ENCODE peak calls at places on chromosome 10, in six cellular contexts. N is body of pancreas, R is adrenal gland, P is tibial nerve, E is upper lobe of left lung, M is heart left ventricle. Y is an unnamed sample.

GRCh38 chr10:21556527-21556926 is 22.5 kb downstream of the MLLT10 start:
- DNase-seq in P (no peak), R (no peak), M (no peak), E (no peak), N (no peak), Y (no peak)

GRCh38 chr10:77582710-77583115 is 54.9 kb downstream of the KCNMA1 start:
- DNase-seq in R (no peak), P (no peak), E (no peak), M (no peak), N (peak; percentile 34), Y (no peak)

GRCh38 chr10:52452600-52453493 is 138.8 kb downstream of the DKK1 start:
- DNase-seq in P (no peak), E (no peak), R (no peak), M (no peak), N (no peak), Y (no peak)

GRCh38 chr10:107914450-107915276 is 750.2 kb upstream of the SORCS1 start:
- DNase-seq in N (peak; percentile 14), P (no peak), R (no peak), M (no peak), E (peak; percentile 84), Y (no peak)

GRCh38 chr10:73790886-73791625 is 5.7 kb downstream of the ZSWIM8 start:
- DNase-seq in M (no peak), E (no peak), R (no peak), N (no peak), P (no peak), Y (no peak)

GRCh38 chr10:75126277-75126676 is 14.8 kb downstream of the SAMD8 start:
- DNase-seq in R (no peak), M (no peak), E (no peak), N (no peak), P (no peak), Y (no peak)

GRCh38 chr10:84715911-84716310 is 387.5 kb downstream of the CCSER2 start:
- DNase-seq in E (no peak), P (no peak), M (no peak), R (no peak), N (no peak), Y (no peak)

GRCh38 chr10:3946234-3947229 is 161.5 kb upstream of the KLF6 start:
- DNase-seq in R (no peak), P (no peak), N (no peak), M (no peak), E (no peak), Y (no peak)

GRCh38 chr10:16887565-16887964 is 70.3 kb upstream of the RSU1 start:
- DNase-seq in P (no peak), N (no peak), M (no peak), E (no peak), R (no peak), Y (no peak)

GRCh38 chr10:78424721-78425120 is 391.1 kb downstream of the RPS24 start:
- DNase-seq in P (no peak), E (no peak), R (no peak), N (no peak), M (no peak), Y (no peak)

GRCh38 chr10:60569681-60570080 is 180.0 kb upstream of the ANK3 start:
- DNase-seq in P (no peak), E (no peak), M (no peak), R (no peak), N (no peak), Y (no peak)

GRCh38 chr10:15860692-15861201 is 440 bp upstream of the MINDY3 start:
- DNase-seq in E (no peak), R (no peak), M (no peak), N (no peak), P (no peak), Y (no peak)

GRCh38 chr10:127196227-127196954 is at the start of gene INSYN2A:
- DNase-seq in M (peak; percentile 38), E (peak; percentile 83), P (peak; percentile 14), R (no peak), N (peak; percentile 15), Y (no peak)

GRCh38 chr10:104328916-104329710 is 9.2 kb downstream of the ITPRIP start:
- DNase-seq in E (no peak), N (no peak), P (no peak), R (no peak), M (peak; percentile 75), Y (peak; percentile 78)

GRCh38 chr10:96619803-96620773 is 33.3 kb upstream of the TM9SF3 start:
- DNase-seq in N (no peak), R (no peak), M (no peak), P (no peak), E (no peak), Y (no peak)

GRCh38 chr10:16612148-16612742 is 90.6 kb upstream of the C1QL3 start:
- DNase-seq in E (no peak), N (no peak), P (no peak), R (peak; percentile 20), M (no peak), Y (no peak)

GRCh38 chr10:44974628-44975431 is 3.8 kb downstream of the DEPP1 start:
- DNase-seq in R (peak; percentile 70), N (peak; percentile 77), E (peak; percentile 95), M (peak; percentile 77), P (peak; percentile 74), Y (peak; percentile 81)

GRCh38 chr10:113159563-113159962 is 209.5 kb downstream of the TCF7L2 start:
- DNase-seq in E (no peak), P (no peak), N (no peak), R (no peak), M (no peak), Y (no peak)
- H3K36me3 ChIP-seq in E (peaks cover 20% of the 10 kb centered on the region), P (peaks cover 70% of the 10 kb centered on the region), N (no peaks in the 10 kb centered on the region), R (no peaks in the 10 kb centered on the region), M (peaks cover 49% of the 10 kb centered on the region), Y (no peaks in the 10 kb centered on the region)

GRCh38 chr10:33334839-33335549 is 527 bp upstream of the NRP1 start:
- DNase-seq in N (peak; percentile 68), P (peak; percentile 58), E (peak; percentile 94), M (peak; percentile 87), R (peak; percentile 67), Y (peak; percentile 87)
- TF ChIP-seq POLR2A in N (peak; percentile 62), P (no peak), E (peak; percentile 47), M (no peak), R (peak; percentile 25), Y (peak; percentile 45)

DNA sequence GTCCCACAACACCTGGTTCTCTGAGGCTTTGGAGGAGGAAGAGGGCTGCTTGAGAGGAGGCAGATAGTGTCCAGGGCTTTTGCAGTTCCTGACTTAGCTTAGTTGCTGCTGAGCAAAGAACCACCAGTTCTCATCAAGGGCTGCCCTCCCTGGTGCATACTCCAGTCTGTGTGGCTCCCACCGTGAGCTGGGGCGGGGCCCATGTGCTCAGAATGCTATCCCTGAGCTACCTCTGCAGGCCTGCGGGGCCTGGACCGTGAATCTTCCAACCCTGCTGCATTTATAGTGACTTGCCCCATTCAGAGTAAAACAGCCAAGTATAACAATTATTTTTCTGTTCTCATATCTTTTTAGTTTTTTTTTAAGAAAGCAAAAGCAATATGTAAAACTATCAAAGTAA is 49.2 kb downstream of the TACR2 start:
- DNase-seq in P (no peak), E (no peak), N (no peak), M (no peak), R (no peak), Y (no peak)
- H3K36me3 ChIP-seq in P (peaks cover 87% of the 10 kb centered on the region), E (peaks cover 49% of the 10 kb centered on the region), N (no peaks in the 10 kb centered on the region), M (peaks cover 68% of the 10 kb centered on the region), R (no peaks in the 10 kb centered on the region), Y (no peaks in the 10 kb centered on the region)

GRCh38 chr10:98599032-98599610 is 152.4 kb upstream of the HPS1 start:
- DNase-seq in M (no peak), R (no peak), P (no peak), N (no peak), E (no peak), Y (no peak)

GRCh38 chr10:98602224-98602623 is 155.5 kb upstream of the HPS1 start:
- DNase-seq in E (no peak), N (no peak), P (no peak), M (no peak), R (no peak), Y (no peak)

DNA sequence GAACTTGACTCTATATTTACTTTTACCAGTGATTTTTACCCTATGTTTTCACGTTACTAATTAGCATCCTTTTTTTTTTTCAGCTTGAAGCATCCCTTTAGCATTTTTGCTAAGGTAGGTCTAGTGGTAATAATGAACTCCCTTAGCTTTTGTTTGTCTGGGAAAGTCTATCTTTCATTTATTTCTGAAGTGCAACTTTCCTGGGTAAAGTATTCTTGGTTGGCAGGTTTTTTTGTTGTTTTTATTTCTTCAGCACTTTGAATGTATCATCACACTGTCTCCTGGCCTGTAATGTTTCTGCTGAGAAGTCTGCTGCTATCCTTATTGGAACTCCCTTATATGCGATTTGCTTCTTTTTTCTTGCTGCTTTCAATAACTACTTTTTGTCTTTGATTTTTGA is 149.7 kb upstream of the HPS1 start:
- DNase-seq in P (no peak), M (no peak), N (no peak), E (no peak), R (no peak), Y (no peak)
- TF ChIP-seq POLR2A in P (no peak), M (no peak), N (no peak), E (no peak), R (no peak), Y (no peak)

GRCh38 chr10:100983868-100984669 is 3.2 kb downstream of the MRPL43 start:
- DNase-seq in P (no peak), E (no peak), N (no peak), M (no peak), R (no peak), Y (no peak)

GRCh38 chr10:100984670-100985177 is 2.6 kb downstream of the MRPL43 start:
- DNase-seq in N (no peak), M (no peak), E (no peak), R (no peak), P (no peak), Y (no peak)

GRCh38 chr10:100986623-100986951 is 710 bp downstream of the MRPL43 start:
- DNase-seq in E (no peak), R (no peak), P (no peak), M (no peak), N (no peak), Y (no peak)

GRCh38 chr10:100986952-100987684 is at the start of the genes MRPL43 and TWNK:
- DNase-seq in P (peak; percentile 78), N (peak; percentile 85), M (peak; percentile 86), R (peak; percentile 83), E (peak; percentile 91), Y (peak; percentile 83)

DNA sequence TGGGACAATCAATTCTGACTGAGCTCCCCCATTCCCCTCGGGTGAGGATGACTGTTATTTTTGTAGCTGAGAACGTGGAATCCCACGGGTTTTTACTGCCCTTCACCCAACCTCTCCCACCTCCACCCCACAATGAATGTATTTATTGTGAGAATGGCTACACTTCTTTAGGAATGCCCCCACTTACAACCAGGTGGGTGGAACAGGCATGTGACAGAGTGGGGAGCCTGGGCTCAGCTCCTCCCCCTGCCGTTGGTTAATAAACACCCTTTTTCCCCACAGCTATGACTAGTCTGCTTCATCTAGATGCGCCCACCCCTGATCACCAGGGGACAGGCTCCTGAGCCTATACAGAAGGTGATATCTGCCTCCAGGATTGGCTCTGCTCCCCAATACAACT is 2.0 kb downstream of the MRPL43 start:
- DNase-seq in N (no peak), R (no peak), M (no peak), P (no peak), E (no peak), Y (no peak)
- H3K36me3 ChIP-seq in N (peaks cover 3% of the 10 kb centered on the region), R (no peaks in the 10 kb centered on the region), M (peaks cover 44% of the 10 kb centered on the region), P (peaks cover 68% of the 10 kb centered on the region), E (peaks cover 8% of the 10 kb centered on the region), Y (no peaks in the 10 kb centered on the region)